ENCODE peak calls at places on chromosomes 5 and 9, in nine cellular contexts. One of them, this sample, is unnamed.

GRCh38 chr9:112158629-112159228 is 16.4 kb downstream of the SUSD1 start:
- DNase-seq in mammary epithelial cell: no peak
- DNase-seq in natural killer cell treated with Interleukin-12 subunit alpha and Interleukin-12 subunit beta and Interleukin-15 and Interleukin-18, amount 100 ng/mL, for 72 hours: no peak
- DNase-seq in aorta: no peak
- DNase-seq in upper lobe of right lung: no peak
- DNase-seq in posterior vena cava: no peak
- DNase-seq in stomach: no peak
- DNase-seq in IMR-90: no peak
- DNase-seq in A549: no peak
- DNase-seq in this sample: no peak

GRCh38 chr5:141969783-141970741 is 1.2 kb downstream of the RNF14 start:
- DNase-seq in mammary epithelial cell: no peak
- DNase-seq in aorta: no peak
- DNase-seq in stomach: no peak
- DNase-seq in posterior vena cava: no peak
- DNase-seq in IMR-90: no peak
- DNase-seq in natural killer cell treated with Interleukin-12 subunit alpha and Interleukin-12 subunit beta and Interleukin-15 and Interleukin-18, amount 100 ng/mL, for 72 hours: no peak
- DNase-seq in upper lobe of right lung: no peak
- DNase-seq in A549: peak
- DNase-seq in this sample: peak

GRCh38 chr5:78927657-78928282 is 57.3 kb downstream of the ARSB start:
- DNase-seq in A549: peak
- DNase-seq in IMR-90: peak
- DNase-seq in mammary epithelial cell: peak
- DNase-seq in upper lobe of right lung: no peak
- DNase-seq in aorta: no peak
- DNase-seq in stomach: no peak
- DNase-seq in posterior vena cava: no peak
- DNase-seq in natural killer cell treated with Interleukin-12 subunit alpha and Interleukin-12 subunit beta and Interleukin-15 and Interleukin-18, amount 100 ng/mL, for 72 hours: no peak
- DNase-seq in this sample: no peak

GRCh38 chr5:34833991-34834793 is 4.8 kb upstream of the TTC23L start:
- DNase-seq in posterior vena cava: no peak
- DNase-seq in mammary epithelial cell: no peak
- DNase-seq in A549: no peak
- DNase-seq in upper lobe of right lung: no peak
- DNase-seq in natural killer cell treated with Interleukin-12 subunit alpha and Interleukin-12 subunit beta and Interleukin-15 and Interleukin-18, amount 100 ng/mL, for 72 hours: no peak
- DNase-seq in aorta: no peak
- DNase-seq in stomach: no peak
- DNase-seq in IMR-90: no peak
- DNase-seq in this sample: no peak

GRCh38 chr9:129107651-129108050 is 2.9 kb downstream of the CRAT start:
- DNase-seq in mammary epithelial cell: no peak
- DNase-seq in natural killer cell treated with Interleukin-12 subunit alpha and Interleukin-12 subunit beta and Interleukin-15 and Interleukin-18, amount 100 ng/mL, for 72 hours: no peak
- DNase-seq in stomach: no peak
- DNase-seq in upper lobe of right lung: no peak
- DNase-seq in A549: no peak
- DNase-seq in aorta: no peak
- DNase-seq in IMR-90: no peak
- DNase-seq in posterior vena cava: no peak
- DNase-seq in this sample: no peak

GRCh38 chr9:127241354-127241753 is 23.2 kb upstream of the GARNL3 start:
- DNase-seq in aorta: no peak
- DNase-seq in mammary epithelial cell: no peak
- DNase-seq in A549: no peak
- DNase-seq in natural killer cell treated with Interleukin-12 subunit alpha and Interleukin-12 subunit beta and Interleukin-15 and Interleukin-18, amount 100 ng/mL, for 72 hours: no peak
- DNase-seq in upper lobe of right lung: no peak
- DNase-seq in posterior vena cava: no peak
- DNase-seq in stomach: no peak
- DNase-seq in IMR-90: no peak
- DNase-seq in this sample: no peak

GRCh38 chr9:11356101-11356500 is 743.3 kb upstream of the PTPRD start:
- DNase-seq in aorta: no peak
- DNase-seq in mammary epithelial cell: no peak
- DNase-seq in A549: no peak
- DNase-seq in natural killer cell treated with Interleukin-12 subunit alpha and Interleukin-12 subunit beta and Interleukin-15 and Interleukin-18, amount 100 ng/mL, for 72 hours: no peak
- DNase-seq in stomach: no peak
- DNase-seq in IMR-90: no peak
- DNase-seq in posterior vena cava: no peak
- DNase-seq in upper lobe of right lung: no peak
- DNase-seq in this sample: no peak

GRCh38 chr5:158644301-158644700 is 455.4 kb downstream of the EBF1 start:
- DNase-seq in stomach: no peak
- DNase-seq in aorta: no peak
- DNase-seq in mammary epithelial cell: no peak
- DNase-seq in IMR-90: no peak
- DNase-seq in upper lobe of right lung: no peak
- DNase-seq in A549: no peak
- DNase-seq in posterior vena cava: no peak
- DNase-seq in natural killer cell treated with Interleukin-12 subunit alpha and Interleukin-12 subunit beta and Interleukin-15 and Interleukin-18, amount 100 ng/mL, for 72 hours: no peak
- DNase-seq in this sample: no peak

GRCh38 chr9:34428325-34428958 is 29.9 kb downstream of the FAM219A start:
- DNase-seq in mammary epithelial cell: no peak
- DNase-seq in aorta: no peak
- DNase-seq in IMR-90: peak
- DNase-seq in A549: no peak
- DNase-seq in upper lobe of right lung: no peak
- DNase-seq in natural killer cell treated with Interleukin-12 subunit alpha and Interleukin-12 subunit beta and Interleukin-15 and Interleukin-18, amount 100 ng/mL, for 72 hours: no peak
- DNase-seq in posterior vena cava: no peak
- DNase-seq in stomach: peak
- DNase-seq in this sample: no peak

GRCh38 chr5:93681432-93681831 is 60.0 kb downstream of the POU5F2 start:
- DNase-seq in aorta: no peak
- DNase-seq in natural killer cell treated with Interleukin-12 subunit alpha and Interleukin-12 subunit beta and Interleukin-15 and Interleukin-18, amount 100 ng/mL, for 72 hours: no peak
- DNase-seq in posterior vena cava: no peak
- DNase-seq in stomach: no peak
- DNase-seq in IMR-90: no peak
- DNase-seq in upper lobe of right lung: no peak
- DNase-seq in mammary epithelial cell: no peak
- DNase-seq in A549: no peak
- DNase-seq in this sample: no peak

GRCh38 chr5:149047462-149047861 is 15.4 kb downstream of the SH3TC2 start:
- DNase-seq in A549: no peak
- DNase-seq in mammary epithelial cell: no peak
- DNase-seq in IMR-90: no peak
- DNase-seq in aorta: no peak
- DNase-seq in natural killer cell treated with Interleukin-12 subunit alpha and Interleukin-12 subunit beta and Interleukin-15 and Interleukin-18, amount 100 ng/mL, for 72 hours: no peak
- DNase-seq in stomach: no peak
- DNase-seq in upper lobe of right lung: no peak
- DNase-seq in posterior vena cava: no peak
- DNase-seq in this sample: no peak

GRCh38 chr9:132168347-132168746 is 6.5 kb downstream of the NTNG2 start:
- DNase-seq in A549: no peak
- DNase-seq in stomach: no peak
- DNase-seq in upper lobe of right lung: no peak
- DNase-seq in posterior vena cava: no peak
- DNase-seq in IMR-90: peak
- DNase-seq in mammary epithelial cell: peak
- DNase-seq in aorta: no peak
- DNase-seq in natural killer cell treated with Interleukin-12 subunit alpha and Interleukin-12 subunit beta and Interleukin-15 and Interleukin-18, amount 100 ng/mL, for 72 hours: no peak
- DNase-seq in this sample: no peak

GRCh38 chr5:122192883-122193496 is 63.6 kb downstream of the ZNF474 start:
- DNase-seq in stomach: no peak
- DNase-seq in IMR-90: peak
- DNase-seq in upper lobe of right lung: no peak
- DNase-seq in posterior vena cava: no peak
- DNase-seq in A549: peak
- DNase-seq in mammary epithelial cell: peak
- DNase-seq in natural killer cell treated with Interleukin-12 subunit alpha and Interleukin-12 subunit beta and Interleukin-15 and Interleukin-18, amount 100 ng/mL, for 72 hours: no peak
- DNase-seq in aorta: no peak
- DNase-seq in this sample: peak

GRCh38 chr9:108569624-108570023 is 286.2 kb downstream of the ACTL7B start:
- DNase-seq in posterior vena cava: no peak
- DNase-seq in mammary epithelial cell: peak
- DNase-seq in A549: no peak
- DNase-seq in aorta: peak
- DNase-seq in upper lobe of right lung: no peak
- DNase-seq in IMR-90: peak
- DNase-seq in stomach: no peak
- DNase-seq in natural killer cell treated with Interleukin-12 subunit alpha and Interleukin-12 subunit beta and Interleukin-15 and Interleukin-18, amount 100 ng/mL, for 72 hours: no peak
- DNase-seq in this sample: no peak

GRCh38 chr9:11549311-11549794 is 936.6 kb upstream of the PTPRD start:
- DNase-seq in IMR-90: no peak
- DNase-seq in mammary epithelial cell: no peak
- DNase-seq in stomach: no peak
- DNase-seq in A549: no peak
- DNase-seq in upper lobe of right lung: no peak
- DNase-seq in natural killer cell treated with Interleukin-12 subunit alpha and Interleukin-12 subunit beta and Interleukin-15 and Interleukin-18, amount 100 ng/mL, for 72 hours: no peak
- DNase-seq in posterior vena cava: no peak
- DNase-seq in aorta: no peak
- DNase-seq in this sample: no peak

GRCh38 chr9:32502996-32503395 is 23.0 kb downstream of the RIGI start:
- DNase-seq in mammary epithelial cell: no peak
- DNase-seq in stomach: no peak
- DNase-seq in A549: no peak
- DNase-seq in upper lobe of right lung: no peak
- DNase-seq in natural killer cell treated with Interleukin-12 subunit alpha and Interleukin-12 subunit beta and Interleukin-15 and Interleukin-18, amount 100 ng/mL, for 72 hours: no peak
- DNase-seq in posterior vena cava: no peak
- DNase-seq in IMR-90: no peak
- DNase-seq in aorta: no peak
- DNase-seq in this sample: no peak

GRCh38 chr5:120765189-120765588 is 301.1 kb downstream of the PRR16 start:
- DNase-seq in IMR-90: peak
- DNase-seq in aorta: no peak
- DNase-seq in A549: no peak
- DNase-seq in stomach: no peak
- DNase-seq in natural killer cell treated with Interleukin-12 subunit alpha and Interleukin-12 subunit beta and Interleukin-15 and Interleukin-18, amount 100 ng/mL, for 72 hours: no peak
- DNase-seq in mammary epithelial cell: no peak
- DNase-seq in upper lobe of right lung: no peak
- DNase-seq in posterior vena cava: no peak
- DNase-seq in this sample: no peak

GRCh38 chr5:103224118-103224893 is 34.3 kb upstream of the MACIR start:
- DNase-seq in posterior vena cava: peak
- DNase-seq in mammary epithelial cell: peak
- DNase-seq in aorta: no peak
- DNase-seq in IMR-90: peak
- DNase-seq in A549: no peak
- DNase-seq in stomach: no peak
- DNase-seq in upper lobe of right lung: no peak
- DNase-seq in natural killer cell treated with Interleukin-12 subunit alpha and Interleukin-12 subunit beta and Interleukin-15 and Interleukin-18, amount 100 ng/mL, for 72 hours: peak
- DNase-seq in this sample: peak

GRCh38 chr9:123115146-123115913 is 81.9 kb downstream of the GPR21 start:
- DNase-seq in natural killer cell treated with Interleukin-12 subunit alpha and Interleukin-12 subunit beta and Interleukin-15 and Interleukin-18, amount 100 ng/mL, for 72 hours: no peak
- DNase-seq in stomach: no peak
- DNase-seq in posterior vena cava: no peak
- DNase-seq in IMR-90: no peak
- DNase-seq in aorta: no peak
- DNase-seq in A549: no peak
- DNase-seq in mammary epithelial cell: no peak
- DNase-seq in upper lobe of right lung: no peak
- DNase-seq in this sample: no peak

GRCh38 chr9:113886471-113886870 is 10.4 kb downstream of the ZNF618 start:
- DNase-seq in aorta: no peak
- DNase-seq in upper lobe of right lung: no peak
- DNase-seq in mammary epithelial cell: no peak
- DNase-seq in natural killer cell treated with Interleukin-12 subunit alpha and Interleukin-12 subunit beta and Interleukin-15 and Interleukin-18, amount 100 ng/mL, for 72 hours: no peak
- DNase-seq in IMR-90: peak
- DNase-seq in stomach: no peak
- DNase-seq in A549: no peak
- DNase-seq in posterior vena cava: no peak
- DNase-seq in this sample: no peak

GRCh38 chr9:108282872-108283271 is 572.9 kb downstream of the ACTL7B start:
- DNase-seq in stomach: no peak
- DNase-seq in upper lobe of right lung: no peak
- DNase-seq in aorta: no peak
- DNase-seq in posterior vena cava: no peak
- DNase-seq in IMR-90: peak
- DNase-seq in A549: no peak
- DNase-seq in natural killer cell treated with Interleukin-12 subunit alpha and Interleukin-12 subunit beta and Interleukin-15 and Interleukin-18, amount 100 ng/mL, for 72 hours: no peak
- DNase-seq in mammary epithelial cell: no peak
- DNase-seq in this sample: no peak

GRCh38 chr9:72428329-72428728 is 63.3 kb upstream of the ZFAND5 start:
- DNase-seq in mammary epithelial cell: peak
- DNase-seq in upper lobe of right lung: no peak
- DNase-seq in A549: no peak
- DNase-seq in posterior vena cava: no peak
- DNase-seq in natural killer cell treated with Interleukin-12 subunit alpha and Interleukin-12 subunit beta and Interleukin-15 and Interleukin-18, amount 100 ng/mL, for 72 hours: no peak
- DNase-seq in aorta: no peak
- DNase-seq in stomach: no peak
- DNase-seq in IMR-90: peak
- DNase-seq in this sample: no peak

GRCh38 chr9:9764821-9765220 is 848.0 kb downstream of the PTPRD start:
- DNase-seq in aorta: no peak
- DNase-seq in natural killer cell treated with Interleukin-12 subunit alpha and Interleukin-12 subunit beta and Interleukin-15 and Interleukin-18, amount 100 ng/mL, for 72 hours: no peak
- DNase-seq in A549: no peak
- DNase-seq in upper lobe of right lung: no peak
- DNase-seq in posterior vena cava: no peak
- DNase-seq in IMR-90: no peak
- DNase-seq in stomach: no peak
- DNase-seq in mammary epithelial cell: no peak
- DNase-seq in this sample: no peak

GRCh38 chr9:113011911-113012381 is at the start of gene ZNF883:
- DNase-seq in aorta: peak
- DNase-seq in A549: peak
- DNase-seq in posterior vena cava: peak
- DNase-seq in stomach: peak
- DNase-seq in natural killer cell treated with Interleukin-12 subunit alpha and Interleukin-12 subunit beta and Interleukin-15 and Interleukin-18, amount 100 ng/mL, for 72 hours: no peak
- DNase-seq in IMR-90: peak
- DNase-seq in mammary epithelial cell: peak
- DNase-seq in upper lobe of right lung: peak
- DNase-seq in this sample: no peak

GRCh38 chr5:77168884-77169254 is 41.6 kb upstream of the PDE8B start:
- DNase-seq in stomach: peak
- DNase-seq in upper lobe of right lung: peak
- DNase-seq in A549: peak
- DNase-seq in mammary epithelial cell: no peak
- DNase-seq in natural killer cell treated with Interleukin-12 subunit alpha and Interleukin-12 subunit beta and Interleukin-15 and Interleukin-18, amount 100 ng/mL, for 72 hours: no peak
- DNase-seq in aorta: peak
- DNase-seq in posterior vena cava: no peak
- DNase-seq in IMR-90: no peak
- DNase-seq in this sample: no peak

GRCh38 chr9:79080536-79080935 is 491.2 kb upstream of the TLE4 start:
- DNase-seq in aorta: no peak
- DNase-seq in posterior vena cava: no peak
- DNase-seq in IMR-90: peak
- DNase-seq in natural killer cell treated with Interleukin-12 subunit alpha and Interleukin-12 subunit beta and Interleukin-15 and Interleukin-18, amount 100 ng/mL, for 72 hours: no peak
- DNase-seq in stomach: no peak
- DNase-seq in mammary epithelial cell: peak
- DNase-seq in upper lobe of right lung: no peak
- DNase-seq in A549: no peak
- DNase-seq in this sample: no peak

GRCh38 chr5:59829389-59829788 is 64.1 kb downstream of the PDE4D start:
- DNase-seq in IMR-90: peak
- DNase-seq in mammary epithelial cell: no peak
- DNase-seq in upper lobe of right lung: no peak
- DNase-seq in natural killer cell treated with Interleukin-12 subunit alpha and Interleukin-12 subunit beta and Interleukin-15 and Interleukin-18, amount 100 ng/mL, for 72 hours: no peak
- DNase-seq in aorta: no peak
- DNase-seq in stomach: no peak
- DNase-seq in A549: no peak
- DNase-seq in posterior vena cava: no peak
- DNase-seq in this sample: no peak

GRCh38 chr5:151637676-151638075 is 46.5 kb upstream of the FAT2 start:
- DNase-seq in mammary epithelial cell: peak
- DNase-seq in natural killer cell treated with Interleukin-12 subunit alpha and Interleukin-12 subunit beta and Interleukin-15 and Interleukin-18, amount 100 ng/mL, for 72 hours: no peak
- DNase-seq in IMR-90: no peak
- DNase-seq in aorta: no peak
- DNase-seq in stomach: no peak
- DNase-seq in upper lobe of right lung: no peak
- DNase-seq in posterior vena cava: peak
- DNase-seq in A549: no peak
- DNase-seq in this sample: no peak

GRCh38 chr5:143406408-143406807 is 2.9 kb upstream of the NR3C1 start:
- DNase-seq in posterior vena cava: no peak
- DNase-seq in natural killer cell treated with Interleukin-12 subunit alpha and Interleukin-12 subunit beta and Interleukin-15 and Interleukin-18, amount 100 ng/mL, for 72 hours: no peak
- DNase-seq in aorta: no peak
- DNase-seq in mammary epithelial cell: no peak
- DNase-seq in IMR-90: no peak
- DNase-seq in upper lobe of right lung: no peak
- DNase-seq in A549: no peak
- DNase-seq in stomach: no peak
- DNase-seq in this sample: no peak

GRCh38 chr5:172494630-172495505 is 40.5 kb upstream of the SH3PXD2B start:
- DNase-seq in natural killer cell treated with Interleukin-12 subunit alpha and Interleukin-12 subunit beta and Interleukin-15 and Interleukin-18, amount 100 ng/mL, for 72 hours: no peak
- DNase-seq in aorta: no peak
- DNase-seq in stomach: no peak
- DNase-seq in upper lobe of right lung: no peak
- DNase-seq in A549: no peak
- DNase-seq in mammary epithelial cell: no peak
- DNase-seq in IMR-90: no peak
- DNase-seq in posterior vena cava: peak
- DNase-seq in this sample: no peak

GRCh38 chr9:17005085-17005484 is 129.8 kb upstream of the CNTLN start:
- DNase-seq in natural killer cell treated with Interleukin-12 subunit alpha and Interleukin-12 subunit beta and Interleukin-15 and Interleukin-18, amount 100 ng/mL, for 72 hours: no peak
- DNase-seq in aorta: peak
- DNase-seq in A549: no peak
- DNase-seq in upper lobe of right lung: no peak
- DNase-seq in posterior vena cava: no peak
- DNase-seq in stomach: peak
- DNase-seq in mammary epithelial cell: no peak
- DNase-seq in IMR-90: peak
- DNase-seq in this sample: no peak